ENCODE peak calls at places on chromosome 2, in six cellular contexts. H is RCC 7860; Z is stimulated activated CD4-positive, alpha-beta T cell treated with anti-CD3 and anti-CD28 coated beads, Interleukin-15, amount 100 ng/mL, for 24 hours; U is COR-L47; I is right cardiac atrium; B is SK-MEL-5. E is an unnamed sample.

GRCh38 chr2:234291765-234292204 is 205.1 kb downstream of the ARL4C start:
- DNase-seq in H (peak; percentile 93), Z (no peak), U (no peak), I (peak; percentile 37), B (no peak), E (no peak)

GRCh38 chr2:237723023-237723422 is 75.6 kb upstream of the RBM44 start:
- DNase-seq in H (no peak), Z (no peak), U (no peak), I (no peak), B (no peak), E (no peak)

GRCh38 chr2:221549143-221549542 is 23.0 kb downstream of the EPHA4 start:
- DNase-seq in H (no peak), Z (no peak), U (no peak), I (no peak), B (no peak), E (no peak)

GRCh38 chr2:123532999-123533398 is 492.1 kb upstream of the CNTNAP5 start:
- DNase-seq in H (no peak), Z (no peak), U (no peak), I (no peak), B (peak; percentile 82), E (no peak)

GRCh38 chr2:102033028-102033749 is 41.4 kb downstream of the IL1R2 start:
- DNase-seq in H (peak; percentile 81), Z (peak; percentile 52), U (no peak), I (peak; percentile 65), B (no peak), E (no peak)

GRCh38 chr2:109481196-109481555 is 132.6 kb downstream of the SEPTIN10 start:
- DNase-seq in H (no peak), Z (no peak), U (no peak), I (no peak), B (no peak), E (no peak)

GRCh38 chr2:239811806-239812560 is 213.2 kb downstream of the NDUFA10 start:
- DNase-seq in H (no peak), Z (no peak), U (no peak), I (no peak), B (no peak), E (no peak)

GRCh38 chr2:78023356-78023755 is 501.2 kb upstream of the LRRTM4 start:
- DNase-seq in H (no peak), Z (no peak), U (no peak), I (no peak), B (no peak), E (no peak)

GRCh38 chr2:157662401-157662800 is 33.7 kb upstream of the ACVR1C start:
- DNase-seq in H (no peak), Z (no peak), U (no peak), I (no peak), B (no peak), E (no peak)

GRCh38 chr2:133110201-133110600 is 440.2 kb upstream of the LYPD1 start:
- DNase-seq in H (no peak), Z (no peak), U (no peak), I (no peak), B (no peak), E (no peak)

GRCh38 chr2:218289639-218290315 is 2.5 kb downstream of the TMBIM1 start:
- DNase-seq in H (no peak), Z (no peak), U (no peak), I (no peak), B (peak; percentile 56), E (no peak)

GRCh38 chr2:46306988-46307655 is 9.9 kb downstream of the EPAS1 start:
- DNase-seq in H (no peak), Z (no peak), U (no peak), I (no peak), B (no peak), E (no peak)

GRCh38 chr2:105775809-105776559 is 31.3 kb downstream of the NCK2 start:
- DNase-seq in H (no peak), Z (peak; percentile 50), U (peak; percentile 64), I (no peak), B (no peak), E (no peak)

GRCh38 chr2:11998218-11998617 is 251.8 kb downstream of the LPIN1 start:
- DNase-seq in H (no peak), Z (no peak), U (no peak), I (no peak), B (no peak), E (no peak)

GRCh38 chr2:37506407-37507068 is 162.1 kb downstream of the QPCT start:
- DNase-seq in H (no peak), Z (no peak), U (no peak), I (no peak), B (peak; percentile 82), E (peak; percentile 49)

GRCh38 chr2:234368861-234369261 is 128.0 kb downstream of the ARL4C start:
- DNase-seq in H (peak; percentile 23), Z (peak; percentile 63), U (no peak), I (no peak), B (no peak), E (no peak)

GRCh38 chr2:11896386-11896785 is 150.0 kb downstream of the LPIN1 start:
- DNase-seq in H (no peak), Z (no peak), U (no peak), I (no peak), B (no peak), E (no peak)

GRCh38 chr2:186749179-186749578 is 55.3 kb downstream of the FAM171B start:
- DNase-seq in H (no peak), Z (no peak), U (no peak), I (no peak), B (no peak), E (no peak)

GRCh38 chr2:58155160-58155778 is 85.9 kb downstream of the FANCL start:
- DNase-seq in H (no peak), Z (no peak), U (peak; percentile 44), I (no peak), B (no peak), E (no peak)

GRCh38 chr2:10028988-10029874 is 14.1 kb upstream of the KLF11 start:
- DNase-seq in H (no peak), Z (peak; percentile 56), U (peak; percentile 91), I (peak; percentile 84), B (no peak), E (no peak)